ENCODE peak calls at places on chromosomes 3 and 15, in six cellular contexts. C is aorta; X is Panc1; I is lower lobe of right lung; B is lung; F is naive thymus-derived CD4-positive, alpha-beta T cell. H is an unnamed sample.

GRCh38 chr3:120077726-120078125 is 16.5 kb downstream of the GSK3B start:
- ATAC-seq in C (no peak), X (no peak), I (no peak), B (no peak), F (no peak), H (no peak)

GRCh38 chr3:195823286-195823685 is 11.6 kb upstream of the MUC4 start:
- ATAC-seq in C (no peak), X (no peak), I (peak), B (peak), F (no peak), H (no peak)

GRCh38 chr3:29412117-29412516 is 131.2 kb downstream of the RBMS3 start:
- ATAC-seq in C (no peak), X (no peak), I (no peak), B (no peak), F (no peak), H (no peak)

GRCh38 chr3:113953677-113954076 is 5.9 kb downstream of the ZDHHC23 start:
- ATAC-seq in C (no peak), X (no peak), I (no peak), B (no peak), F (no peak), H (no peak)

GRCh38 chr3:178507507-178508442 is 28.5 kb upstream of the KCNMB2 start:
- ATAC-seq in C (peak), X (no peak), I (no peak), B (no peak), F (no peak), H (no peak)

GRCh38 chr3:56769125-56769709 is 32.5 kb downstream of the ARHGEF3 start:
- ATAC-seq in C (peak), X (no peak), I (no peak), B (no peak), F (no peak), H (no peak)

GRCh38 chr3:119893769-119894168 is 111.9 kb downstream of the NR1I2 start:
- ATAC-seq in C (no peak), X (no peak), I (no peak), B (no peak), F (no peak), H (no peak)

GRCh38 chr3:64977308-64978100 is 289.7 kb upstream of the ADAMTS9 start:
- ATAC-seq in C (no peak), X (no peak), I (no peak), B (no peak), F (no peak), H (no peak)

GRCh38 chr3:2872884-2873283 is 237.3 kb downstream of the IL5RA start:
- ATAC-seq in C (peak), X (no peak), I (no peak), B (no peak), F (no peak), H (peak)

GRCh38 chr15:45307230-45307924 is 55.3 kb downstream of the SLC28A2 start:
- ATAC-seq in C (peak), X (peak), I (peak), B (peak), F (no peak), H (peak)

GRCh38 chr3:108036984-108037741 is 53.7 kb downstream of the CD47 start:
- ATAC-seq in C (no peak), X (no peak), I (peak), B (no peak), F (peak), H (no peak)

GRCh38 chr3:197257711-197258110 is 40.7 kb downstream of the DLG1 start:
- ATAC-seq in C (no peak), X (no peak), I (no peak), B (no peak), F (no peak), H (no peak)

GRCh38 chr15:100602822-100603393 is 519 bp downstream of the ASB7 start:
- ATAC-seq in C (no peak), X (no peak), I (no peak), B (peak), F (no peak), H (no peak)

GRCh38 chr15:90946941-90947576 is 7.6 kb upstream of the RCCD1 start:
- ATAC-seq in C (no peak), X (no peak), I (no peak), B (no peak), F (no peak), H (peak)

GRCh38 chr3:159502986-159503385 is 485.6 kb upstream of the IL12A start:
- ATAC-seq in C (no peak), X (no peak), I (no peak), B (no peak), F (no peak), H (no peak)

GRCh38 chr15:53038542-53038941 is 248.4 kb upstream of the ONECUT1 start:
- ATAC-seq in C (no peak), X (peak), I (no peak), B (no peak), F (no peak), H (no peak)

GRCh38 chr3:188929138-188929537 is 242.6 kb upstream of the TPRG1 start:
- ATAC-seq in C (no peak), X (peak), I (peak), B (peak), F (no peak), H (no peak)

GRCh38 chr15:57010724-57011123 is 92.3 kb downstream of the TCF12 start:
- ATAC-seq in C (no peak), X (no peak), I (no peak), B (no peak), F (no peak), H (no peak)

GRCh38 chr3:48077835-48078234 is 61.6 kb upstream of the MAP4 start:
- ATAC-seq in C (no peak), X (no peak), I (no peak), B (no peak), F (no peak), H (no peak)

GRCh38 chr3:53324011-53324544 is 23.3 kb downstream of the DCP1A start:
- ATAC-seq in C (no peak), X (no peak), I (no peak), B (no peak), F (no peak), H (no peak)

GRCh38 chr15:79028411-79028964 is 62.1 kb downstream of the RASGRF1 start:
- ATAC-seq in C (no peak), X (peak), I (peak), B (no peak), F (no peak), H (no peak)

GRCh38 chr3:111252795-111253194 is 181.2 kb downstream of the NECTIN3 start:
- ATAC-seq in C (peak), X (no peak), I (peak), B (peak), F (no peak), H (no peak)

GRCh38 chr3:136305879-136306278 is 55.7 kb downstream of the PCCB start:
- ATAC-seq in C (no peak), X (no peak), I (no peak), B (no peak), F (no peak), H (no peak)

GRCh38 chr3:36434682-36435426 is 54.5 kb downstream of the STAC start:
- ATAC-seq in C (peak), X (no peak), I (peak), B (no peak), F (no peak), H (peak)

GRCh38 chr3:196902296-196902695 is 34.6 kb downstream of the SENP5 start:
- ATAC-seq in C (no peak), X (no peak), I (no peak), B (no peak), F (no peak), H (no peak)

GRCh38 chr3:115148142-115148790 is 1.2 kb upstream of the ZBTB20 start:
- ATAC-seq in C (no peak), X (peak), I (no peak), B (peak), F (no peak), H (no peak)

GRCh38 chr15:41490355-41490754 is 3.3 kb upstream of the ITPKA start:
- ATAC-seq in C (no peak), X (no peak), I (no peak), B (no peak), F (no peak), H (no peak)

GRCh38 chr3:126356373-126357298 is 572 bp downstream of the KLF15 start:
- ATAC-seq in C (peak), X (no peak), I (peak), B (no peak), F (peak), H (peak)

GRCh38 chr3:133633439-133633838 is 28.3 kb downstream of the TOPBP1 start:
- ATAC-seq in C (no peak), X (no peak), I (no peak), B (no peak), F (no peak), H (no peak)

GRCh38 chr3:136919799-136920580 is 37.8 kb upstream of the IL20RB start:
- ATAC-seq in C (no peak), X (no peak), I (peak), B (no peak), F (peak), H (no peak)

GRCh38 chr3:179000144-179000543 is 71.5 kb downstream of the ZMAT3 start:
- ATAC-seq in C (no peak), X (no peak), I (no peak), B (no peak), F (no peak), H (no peak)

GRCh38 chr3:127135241-127136023 is 57.5 kb upstream of the PRR23E start:
- ATAC-seq in C (peak), X (peak), I (peak), B (peak), F (no peak), H (peak)

GRCh38 chr3:157921767-157922166 is 184.5 kb downstream of the SHOX2 start:
- ATAC-seq in C (no peak), X (no peak), I (no peak), B (no peak), F (no peak), H (no peak)

GRCh38 chr15:70318996-70319465 is 221.3 kb upstream of the TLE3 start:
- ATAC-seq in C (no peak), X (no peak), I (no peak), B (no peak), F (no peak), H (peak)

GRCh38 chr15:42891569-42891968 is 29.0 kb downstream of the TTBK2 start:
- ATAC-seq in C (no peak), X (no peak), I (no peak), B (no peak), F (no peak), H (no peak)

GRCh38 chr3:14403636-14404395 is 1.4 kb downstream of the SLC6A6 start:
- ATAC-seq in C (peak), X (no peak), I (peak), B (peak), F (no peak), H (no peak)

GRCh38 chr3:25043757-25044156 is 384.3 kb upstream of the RARB start:
- ATAC-seq in C (no peak), X (no peak), I (no peak), B (no peak), F (no peak), H (no peak)

GRCh38 chr3:71076361-71076997 is 507.0 kb downstream of the FOXP1 start:
- ATAC-seq in C (no peak), X (no peak), I (no peak), B (no peak), F (no peak), H (no peak)

GRCh38 chr15:67303490-67304363 is 49.1 kb downstream of the IQCH start:
- ATAC-seq in C (no peak), X (peak), I (peak), B (no peak), F (no peak), H (no peak)

GRCh38 chr15:33142708-33143107 is 51.8 kb downstream of the FMN1 start:
- ATAC-seq in C (no peak), X (no peak), I (no peak), B (no peak), F (no peak), H (no peak)

GRCh38 chr15:33149919-33150318 is 44.6 kb downstream of the FMN1 start:
- ATAC-seq in C (no peak), X (no peak), I (peak), B (no peak), F (no peak), H (no peak)

GRCh38 chr15:33145447-33145846 is 49.1 kb downstream of the FMN1 start:
- ATAC-seq in C (no peak), X (no peak), I (peak), B (no peak), F (no peak), H (no peak)

GRCh38 chr15:33148129-33148850 is 46.2 kb downstream of the FMN1 start:
- ATAC-seq in C (no peak), X (no peak), I (no peak), B (no peak), F (peak), H (no peak)

DNA sequence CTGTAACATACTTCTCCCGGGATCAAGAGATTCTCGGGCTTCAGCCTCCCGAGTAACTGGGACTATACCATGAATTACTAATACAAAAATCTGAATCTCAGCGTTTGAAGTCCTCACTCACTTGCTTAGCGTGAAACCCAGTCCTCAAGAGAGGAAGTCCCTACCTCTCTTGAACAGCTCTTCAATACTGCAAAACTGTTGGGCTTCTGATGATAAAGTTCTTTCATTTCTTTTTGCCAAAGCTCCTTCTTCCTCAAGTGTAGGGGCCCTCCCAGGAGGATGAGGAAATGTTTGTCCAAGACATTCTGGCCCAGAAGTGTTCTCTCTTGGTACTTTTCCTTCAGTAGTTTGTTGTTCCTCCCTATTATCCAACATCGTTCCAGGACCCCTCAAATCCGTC is 48.5 kb downstream of the FMN1 start:
- ATAC-seq in C (no peak), X (no peak), I (peak), B (peak), F (no peak), H (no peak)
- H3K4me3 ChIP-seq in C (no peak), X (no peak), I (no peak), B (no peak), F (no peak), H (no peak)

GRCh38 chr3:141795719-141796435 is 32.7 kb downstream of the GRK7 start:
- ATAC-seq in C (peak), X (no peak), I (peak), B (no peak), F (peak), H (peak)

GRCh38 chr3:141797819-141798405 is 34.7 kb downstream of the GRK7 start:
- ATAC-seq in C (no peak), X (no peak), I (peak), B (no peak), F (no peak), H (no peak)

GRCh38 chr3:141798455-141798854 is 35.2 kb downstream of the GRK7 start:
- ATAC-seq in C (no peak), X (no peak), I (peak), B (peak), F (no peak), H (peak)

GRCh38 chr3:141796436-141797166 is 33.4 kb downstream of the GRK7 start:
- ATAC-seq in C (peak), X (no peak), I (peak), B (peak), F (peak), H (no peak)

GRCh38 chr3:141797167-141797773 is 34.1 kb downstream of the GRK7 start:
- ATAC-seq in C (peak), X (no peak), I (peak), B (peak), F (peak), H (peak)
- H3K4me3 ChIP-seq in C (peak), X (no peak), I (peak), B (peak), F (peak), H (peak)

DNA sequence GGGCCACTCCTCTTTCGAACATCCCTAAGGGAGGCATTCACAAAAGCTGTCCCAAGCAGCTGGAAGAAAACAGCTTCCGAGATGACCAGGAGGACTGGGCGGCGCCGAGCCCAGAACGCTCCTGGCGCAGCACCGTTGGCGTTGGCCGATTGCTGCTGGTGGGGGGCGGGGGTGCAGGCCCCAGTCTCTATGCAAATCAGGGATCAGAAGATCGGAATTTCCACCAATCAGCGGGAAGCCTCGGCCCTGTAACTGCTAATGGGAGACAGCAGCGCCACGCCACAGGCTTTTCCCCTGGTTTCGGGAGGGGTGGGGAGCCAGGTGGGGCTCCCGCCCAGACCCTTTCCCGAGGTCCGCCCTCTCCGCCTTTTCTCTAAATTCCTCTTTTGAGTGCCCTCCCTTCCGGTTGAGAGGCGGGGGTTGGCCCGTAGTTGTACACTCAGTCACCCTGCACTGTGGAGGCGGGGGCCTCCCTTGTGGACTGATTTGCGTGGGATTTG is 27.0 kb downstream of the HMCES start:
- ATAC-seq in C (peak), X (no peak), I (peak), B (peak), F (peak), H (peak)
- H3K4me3 ChIP-seq in C (no peak), X (no peak), I (peak), B (no peak), F (no peak), H (peak)

GRCh38 chr3:155991847-155992246 is 121.4 kb downstream of the GMPS start:
- ATAC-seq in C (no peak), X (no peak), I (no peak), B (no peak), F (no peak), H (no peak)

GRCh38 chr3:155991291-155991690 is 120.8 kb downstream of the GMPS start:
- ATAC-seq in C (no peak), X (no peak), I (no peak), B (no peak), F (no peak), H (no peak)

GRCh38 chr3:155984791-155985417 is 114.5 kb downstream of the GMPS start:
- ATAC-seq in C (no peak), X (no peak), I (no peak), B (no peak), F (no peak), H (no peak)

GRCh38 chr3:155983834-155984474 is 113.5 kb downstream of the GMPS start:
- ATAC-seq in C (no peak), X (no peak), I (no peak), B (no peak), F (no peak), H (no peak)

GRCh38 chr3:155989536-155989935 is 119.1 kb downstream of the GMPS start:
- ATAC-seq in C (no peak), X (no peak), I (no peak), B (no peak), F (no peak), H (no peak)
- H3K4me3 ChIP-seq in C (no peak), X (no peak), I (no peak), B (no peak), F (no peak), H (no peak)

GRCh38 chr15:80989110-80989517 is 505 bp downstream of the MESD start:
- ATAC-seq in C (no peak), X (peak), I (peak), B (no peak), F (no peak), H (no peak)

GRCh38 chr15:80984856-80985255 is 4.8 kb downstream of the MESD start:
- ATAC-seq in C (no peak), X (no peak), I (peak), B (no peak), F (peak), H (no peak)

GRCh38 chr15:80985976-80986375 is 3.6 kb downstream of the MESD start:
- ATAC-seq in C (no peak), X (no peak), I (no peak), B (no peak), F (no peak), H (no peak)

GRCh38 chr15:80988148-80988796 is 1.3 kb downstream of the MESD start:
- ATAC-seq in C (no peak), X (no peak), I (no peak), B (no peak), F (no peak), H (no peak)

GRCh38 chr15:80986487-80986886 is 3.1 kb downstream of the MESD start:
- ATAC-seq in C (no peak), X (no peak), I (no peak), B (no peak), F (no peak), H (no peak)
- H3K4me3 ChIP-seq in C (no peak), X (no peak), I (no peak), B (no peak), F (no peak), H (no peak)

DNA sequence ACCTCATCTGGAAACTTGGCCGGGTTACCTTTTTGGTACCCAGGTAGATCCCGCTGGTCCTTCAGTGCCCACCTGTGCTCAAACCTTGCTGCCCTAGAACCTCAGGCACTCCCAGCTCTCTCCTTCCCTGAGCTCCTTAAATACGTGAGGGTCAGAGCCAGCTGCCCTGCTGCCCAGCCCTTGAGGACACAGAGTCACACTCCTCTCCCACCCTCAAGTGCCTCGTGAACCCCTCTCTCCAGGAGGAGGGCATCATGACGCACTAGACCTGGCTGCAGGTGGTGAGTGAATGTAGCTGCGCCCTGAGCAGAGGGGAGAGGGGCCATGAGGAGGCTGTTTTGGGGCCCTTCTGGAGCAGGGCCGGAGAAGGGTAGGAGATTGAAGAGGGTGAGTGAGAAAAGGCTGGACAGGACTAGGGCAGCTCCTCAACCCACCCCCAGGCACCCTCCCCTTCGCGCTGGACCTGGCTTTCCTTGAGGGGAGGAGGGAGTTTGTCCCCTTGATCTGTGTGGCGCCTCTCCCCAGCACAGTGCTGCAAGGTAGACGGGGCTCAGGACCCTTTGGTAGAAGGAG is 939 bp downstream of the SLC12A8 start:
- ATAC-seq in C (peak), X (peak), I (peak), B (peak), F (no peak), H (no peak)
- H3K4me3 ChIP-seq in C (no peak), X (peak), I (peak), B (peak), F (no peak), H (peak)

GRCh38 chr3:16329036-16329791 is 64.2 kb downstream of the OXNAD1 start:
- ATAC-seq in C (no peak), X (no peak), I (peak), B (no peak), F (no peak), H (no peak)
- H3K4me3 ChIP-seq in C (no peak), X (no peak), I (no peak), B (no peak), F (no peak), H (no peak)

H was measured in gastroesophageal sphincter.